ENCODE peak calls at places on chromosomes 6 and 20, in ten cellular contexts. One of them, this sample, is unnamed.

GRCh38 chr6:15437090-15437489 is 191.2 kb downstream of the JARID2 start:
- DNase-seq in left cardiac atrium: no peak
- DNase-seq in globus pallidus: no peak
- DNase-seq in WERI-Rb-1: no peak
- DNase-seq in cardiac muscle cell: no peak
- DNase-seq in brain microvascular endothelial cell: no peak
- DNase-seq in renal cortical epithelial cell: no peak
- DNase-seq in naive thymus-derived CD8-positive, alpha-beta T cell: no peak
- DNase-seq in heart right ventricle: no peak
- DNase-seq in amygdala: no peak
- DNase-seq in this sample: no peak

GRCh38 chr20:59182401-59183044 is 18.9 kb downstream of the ZNF831 start:
- DNase-seq in globus pallidus: no peak
- DNase-seq in left cardiac atrium: no peak
- DNase-seq in cardiac muscle cell: no peak
- DNase-seq in renal cortical epithelial cell: no peak
- DNase-seq in brain microvascular endothelial cell: no peak
- DNase-seq in heart right ventricle: no peak
- DNase-seq in WERI-Rb-1: no peak
- DNase-seq in naive thymus-derived CD8-positive, alpha-beta T cell: no peak
- DNase-seq in amygdala: no peak
- DNase-seq in this sample: no peak

GRCh38 chr6:114735118-114735730 is 392.4 kb upstream of the HS3ST5 start:
- DNase-seq in WERI-Rb-1: no peak
- DNase-seq in left cardiac atrium: no peak
- DNase-seq in renal cortical epithelial cell: no peak
- DNase-seq in brain microvascular endothelial cell: no peak
- DNase-seq in naive thymus-derived CD8-positive, alpha-beta T cell: no peak
- DNase-seq in heart right ventricle: no peak
- DNase-seq in globus pallidus: no peak
- DNase-seq in cardiac muscle cell: no peak
- DNase-seq in amygdala: no peak
- DNase-seq in this sample: no peak

GRCh38 chr20:41171736-41172295 is 34.5 kb downstream of the PLCG1 start:
- DNase-seq in naive thymus-derived CD8-positive, alpha-beta T cell: no peak
- DNase-seq in left cardiac atrium: no peak
- DNase-seq in brain microvascular endothelial cell: no peak
- DNase-seq in heart right ventricle: no peak
- DNase-seq in cardiac muscle cell: no peak
- DNase-seq in renal cortical epithelial cell: no peak
- DNase-seq in WERI-Rb-1: peak
- DNase-seq in globus pallidus: no peak
- DNase-seq in amygdala: no peak
- DNase-seq in this sample: no peak

GRCh38 chr6:73078333-73078732 is 147.0 kb downstream of the KHDC1L start:
- DNase-seq in renal cortical epithelial cell: no peak
- DNase-seq in cardiac muscle cell: no peak
- DNase-seq in left cardiac atrium: no peak
- DNase-seq in naive thymus-derived CD8-positive, alpha-beta T cell: no peak
- DNase-seq in heart right ventricle: no peak
- DNase-seq in amygdala: no peak
- DNase-seq in brain microvascular endothelial cell: no peak
- DNase-seq in globus pallidus: no peak
- DNase-seq in WERI-Rb-1: no peak
- DNase-seq in this sample: no peak

GRCh38 chr6:1418471-1419191 is 29.3 kb downstream of the FOXF2 start:
- DNase-seq in brain microvascular endothelial cell: no peak
- DNase-seq in cardiac muscle cell: no peak
- DNase-seq in globus pallidus: no peak
- DNase-seq in WERI-Rb-1: peak
- DNase-seq in amygdala: no peak
- DNase-seq in naive thymus-derived CD8-positive, alpha-beta T cell: no peak
- DNase-seq in renal cortical epithelial cell: no peak
- DNase-seq in left cardiac atrium: no peak
- DNase-seq in heart right ventricle: no peak
- DNase-seq in this sample: no peak

GRCh38 chr20:61303217-61303616 is 51.2 kb downstream of the CDH4 start:
- DNase-seq in brain microvascular endothelial cell: no peak
- DNase-seq in heart right ventricle: no peak
- DNase-seq in amygdala: no peak
- DNase-seq in renal cortical epithelial cell: no peak
- DNase-seq in cardiac muscle cell: no peak
- DNase-seq in left cardiac atrium: no peak
- DNase-seq in WERI-Rb-1: no peak
- DNase-seq in globus pallidus: no peak
- DNase-seq in naive thymus-derived CD8-positive, alpha-beta T cell: no peak
- DNase-seq in this sample: no peak

GRCh38 chr20:40938020-40938419 is 90.6 kb upstream of the TOP1 start:
- DNase-seq in WERI-Rb-1: no peak
- DNase-seq in left cardiac atrium: no peak
- DNase-seq in naive thymus-derived CD8-positive, alpha-beta T cell: no peak
- DNase-seq in heart right ventricle: no peak
- DNase-seq in globus pallidus: no peak
- DNase-seq in renal cortical epithelial cell: no peak
- DNase-seq in brain microvascular endothelial cell: no peak
- DNase-seq in amygdala: no peak
- DNase-seq in cardiac muscle cell: no peak
- DNase-seq in this sample: no peak

GRCh38 chr6:1792989-1793388 is 183.3 kb downstream of the FOXC1 start:
- DNase-seq in amygdala: no peak
- DNase-seq in heart right ventricle: no peak
- DNase-seq in cardiac muscle cell: peak
- DNase-seq in renal cortical epithelial cell: no peak
- DNase-seq in naive thymus-derived CD8-positive, alpha-beta T cell: no peak
- DNase-seq in brain microvascular endothelial cell: no peak
- DNase-seq in globus pallidus: no peak
- DNase-seq in left cardiac atrium: no peak
- DNase-seq in WERI-Rb-1: peak
- DNase-seq in this sample: no peak